ENCODE peak calls at places on chromosomes 13 and 19, in eight cellular contexts. T, A, B, J, L, E, H and S are unnamed samples.

GRCh38 chr19:6489278-6490061 is 7.9 kb upstream of the DENND1C start:
- DNase-seq in T (no peak), A (no peak), B (no peak), J (peak), L (no peak), E (no peak), H (no peak), S (no peak)

GRCh38 chr13:112516218-112516617 is 71.7 kb downstream of the TUBGCP3 start:
- DNase-seq in T (no peak), A (no peak), B (no peak), J (no peak), L (no peak), E (no peak), H (no peak), S (no peak)

GRCh38 chr19:17220207-17220758 is 5.1 kb downstream of the USE1 start:
- DNase-seq in T (no peak), A (no peak), B (peak), J (no peak), L (no peak), E (no peak), H (no peak), S (no peak)

GRCh38 chr13:71797487-71797886 is 69.5 kb downstream of the DACH1 start:
- DNase-seq in T (no peak), A (no peak), B (no peak), J (peak), L (no peak), E (no peak), H (no peak), S (peak)

GRCh38 chr13:74465279-74465678 is 331.1 kb upstream of the KLF12 start:
- DNase-seq in T (no peak), A (peak), B (no peak), J (no peak), L (no peak), E (no peak), H (no peak), S (no peak)

GRCh38 chr13:36820222-36820621 is 1.2 kb downstream of the RFXAP start:
- DNase-seq in T (no peak), A (no peak), B (no peak), J (no peak), L (no peak), E (no peak), H (no peak), S (no peak)

GRCh38 chr13:76764429-76764828 is 121.8 kb downstream of the KCTD12 start:
- DNase-seq in T (no peak), A (no peak), B (no peak), J (peak), L (no peak), E (no peak), H (no peak), S (peak)

GRCh38 chr13:95254341-95254740 is 46.9 kb downstream of the ABCC4 start:
- DNase-seq in T (no peak), A (no peak), B (peak), J (no peak), L (no peak), E (no peak), H (no peak), S (no peak)

GRCh38 chr13:29457299-29457698 is 138.2 kb downstream of the SLC7A1 start:
- DNase-seq in T (no peak), A (no peak), B (peak), J (no peak), L (no peak), E (no peak), H (no peak), S (no peak)

GRCh38 chr13:99086869-99087129 is 108.9 kb upstream of the DOCK9 start:
- DNase-seq in T (peak), A (no peak), B (peak), J (no peak), L (peak), E (peak), H (peak), S (no peak)

GRCh38 chr19:40241809-40242384 is 15.4 kb upstream of the CCNP start:
- DNase-seq in T (no peak), A (no peak), B (no peak), J (peak), L (no peak), E (no peak), H (no peak), S (no peak)

GRCh38 chr13:112783946-112784500 is 94.2 kb downstream of the ATP11A start:
- DNase-seq in T (no peak), A (no peak), B (no peak), J (no peak), L (no peak), E (no peak), H (no peak), S (no peak)

GRCh38 chr19:16328824-16329482 is 4.3 kb downstream of the KLF2 start:
- DNase-seq in T (peak), A (no peak), B (peak), J (no peak), L (peak), E (peak), H (no peak), S (no peak)

GRCh38 chr19:10646781-10647180 is 7.4 kb upstream of the ILF3 start:
- DNase-seq in T (no peak), A (no peak), B (no peak), J (no peak), L (no peak), E (no peak), H (no peak), S (no peak)

GRCh38 chr13:93736111-93736510 is 509.5 kb downstream of the GPC6 start:
- DNase-seq in T (no peak), A (no peak), B (peak), J (no peak), L (no peak), E (no peak), H (no peak), S (no peak)

GRCh38 chr13:69274231-69274630 is 833.4 kb upstream of the ATXN8OS start:
- DNase-seq in T (no peak), A (no peak), B (no peak), J (no peak), L (no peak), E (no peak), H (no peak), S (no peak)